ENCODE peak calls at places on chromosomes 4 and X, in seven cellular contexts. G, K, P, R, S, J and W are unnamed samples.

GRCh38 chr4:2830632-2831610 is 12.7 kb upstream of the ADD1 start:
- DNase-seq in G (no peak), K (peak; percentile 15), P (no peak), R (no peak), S (no peak), J (no peak), W (no peak)

GRCh38 chr4:123741906-123742305 is 345.3 kb downstream of the SPRY1 start:
- DNase-seq in G (no peak), K (no peak), P (no peak), R (no peak), S (no peak), J (no peak), W (no peak)

GRCh38 chrX:149145845-149146285 is 359.2 kb downstream of the IDS start:
- DNase-seq in G (no peak), K (no peak), P (no peak), R (no peak), S (no peak), J (no peak), W (no peak)

GRCh38 chr4:53015681-53016080 is 153.6 kb downstream of the RASL11B start:
- DNase-seq in G (peak; percentile 25), K (peak; percentile 36), P (peak; percentile 26), R (no peak), S (no peak), J (peak; percentile 66), W (no peak)

GRCh38 chr4:80240976-80241375 is 25.5 kb upstream of the FGF5 start:
- DNase-seq in G (no peak), K (no peak), P (no peak), R (no peak), S (peak; percentile 45), J (no peak), W (no peak)

GRCh38 chr4:129603241-129603931 is 507.4 kb downstream of the C4orf33 start:
- DNase-seq in G (no peak), K (no peak), P (no peak), R (no peak), S (no peak), J (no peak), W (no peak)

GRCh38 chrX:53318766-53319353 is 37.5 kb upstream of the IQSEC2 start:
- DNase-seq in G (no peak), K (no peak), P (no peak), R (no peak), S (no peak), J (no peak), W (no peak)

GRCh38 chr4:150974251-150974640 is 40.8 kb downstream of the LRBA start:
- DNase-seq in G (no peak), K (no peak), P (no peak), R (no peak), S (no peak), J (no peak), W (no peak)

GRCh38 chr4:158314756-158315487 is 104.6 kb downstream of the TMEM144 start:
- DNase-seq in G (no peak), K (no peak), P (no peak), R (no peak), S (no peak), J (no peak), W (no peak)

GRCh38 chrX:34909151-34909550 is 33.4 kb upstream of the FAM47B start:
- DNase-seq in G (no peak), K (no peak), P (no peak), R (no peak), S (no peak), J (no peak), W (no peak)

GRCh38 chr4:947491-947971 is 15.3 kb downstream of the TMEM175 start:
- DNase-seq in G (no peak), K (peak; percentile 31), P (no peak), R (no peak), S (no peak), J (no peak), W (no peak)

GRCh38 chr4:140839396-140839795 is 83.2 kb upstream of the TBC1D9 start:
- DNase-seq in G (no peak), K (no peak), P (no peak), R (no peak), S (no peak), J (no peak), W (no peak)

GRCh38 chrX:12210196-12210815 is 72.0 kb downstream of the FRMPD4 start:
- DNase-seq in G (no peak), K (no peak), P (no peak), R (no peak), S (no peak), J (no peak), W (no peak)

GRCh38 chr4:175560628-175561027 is 251.4 kb downstream of the GPM6A start:
- DNase-seq in G (no peak), K (peak; percentile 7), P (peak; percentile 32), R (no peak), S (no peak), J (no peak), W (no peak)

GRCh38 chr4:17785858-17786257 is 4.4 kb upstream of the FAM184B start:
- DNase-seq in G (no peak), K (no peak), P (no peak), R (no peak), S (no peak), J (no peak), W (peak; percentile 42)

GRCh38 chr4:137961051-137961438 is 281.1 kb downstream of the SLC7A11 start:
- DNase-seq in G (no peak), K (peak; percentile 10), P (no peak), R (no peak), S (no peak), J (no peak), W (no peak)

GRCh38 chr4:71648448-71648847 is 135.4 kb downstream of the GC start:
- DNase-seq in G (no peak), K (no peak), P (no peak), R (no peak), S (no peak), J (no peak), W (peak; percentile 41)

GRCh38 chrX:13495232-13495631 is 74.2 kb upstream of the EGFL6 start:
- DNase-seq in G (no peak), K (no peak), P (peak; percentile 23), R (no peak), S (no peak), J (no peak), W (no peak)

GRCh38 chr4:83390965-83391364 is 56.3 kb upstream of the HPSE start:
- DNase-seq in G (no peak), K (no peak), P (no peak), R (no peak), S (no peak), J (no peak), W (no peak)

GRCh38 chr4:83387922-83388676 is 53.5 kb upstream of the HPSE start:
- DNase-seq in G (peak; percentile 28), K (no peak), P (no peak), R (no peak), S (no peak), J (no peak), W (no peak)

GRCh38 chr4:83389756-83390505 is 55.3 kb upstream of the HPSE start:
- DNase-seq in G (no peak), K (no peak), P (no peak), R (no peak), S (no peak), J (no peak), W (no peak)

GRCh38 chr4:83386931-83387897 is 52.6 kb upstream of the HPSE start:
- DNase-seq in G (no peak), K (no peak), P (no peak), R (no peak), S (no peak), J (no peak), W (no peak)

GRCh38 chr4:83389037-83389755 is 54.5 kb upstream of the HPSE start:
- DNase-seq in G (no peak), K (no peak), P (no peak), R (no peak), S (no peak), J (no peak), W (no peak)
- TF ChIP-seq JUND in G (no peak), K (no peak), P (no peak), R (no peak), S (no peak), J (no peak), W (no peak)

GRCh38 chr4:39357002-39357401 is 9.2 kb downstream of the RFC1 start:
- DNase-seq in G (no peak), K (no peak), P (no peak), R (no peak), S (no peak), J (no peak), W (no peak)
- TF ChIP-seq JUND in G (no peak), K (no peak), P (no peak), R (no peak), S (no peak), J (no peak), W (no peak)

DNA sequence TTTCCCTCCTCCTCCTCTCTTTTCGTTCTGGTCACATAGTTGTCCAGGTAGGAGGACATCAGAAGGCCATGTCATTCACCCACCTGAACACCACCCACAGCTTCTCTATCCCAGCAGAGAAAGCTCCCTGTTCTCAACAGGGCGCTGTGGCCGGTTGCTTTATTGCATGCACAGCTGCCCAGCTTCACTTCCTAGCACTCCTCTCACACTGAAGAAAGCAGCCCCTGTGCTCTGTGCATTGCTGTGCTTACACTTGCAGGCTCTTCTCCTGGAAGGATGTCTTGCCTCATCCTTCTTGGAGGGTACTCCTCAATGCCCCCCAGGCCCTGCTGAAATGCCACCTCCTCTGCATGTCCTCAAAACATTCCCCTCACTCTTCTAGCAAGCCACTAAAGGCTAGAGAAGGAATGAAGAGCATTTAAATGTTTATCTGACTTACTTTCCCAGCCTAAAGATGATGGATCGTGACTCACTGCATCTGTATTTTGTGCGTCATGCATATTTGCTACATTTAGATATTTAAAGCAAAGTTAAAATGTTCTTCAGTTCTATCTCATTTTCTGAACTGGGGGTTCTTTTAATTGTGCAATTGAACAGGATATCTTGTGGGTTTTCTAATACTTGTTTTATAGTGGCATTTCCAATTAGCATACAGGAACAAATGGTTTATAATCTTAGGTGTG is 186.4 kb upstream of the PUDP start:
- DNase-seq in G (no peak), K (no peak), P (no peak), R (no peak), S (no peak), J (no peak), W (no peak)
- TF ChIP-seq JUND in G (no peak), K (peak; percentile 6), P (no peak), R (no peak), S (no peak), J (no peak), W (no peak)

GRCh38 chr4:157040380-157040779 is 35.6 kb upstream of the GLRB start:
- DNase-seq in G (no peak), K (no peak), P (no peak), R (no peak), S (no peak), J (no peak), W (no peak)
- TF ChIP-seq JUND in G (no peak), K (no peak), P (no peak), R (no peak), S (no peak), J (no peak), W (no peak)

GRCh38 chrX:1448793-1449580 is 3.7 kb downstream of the ASMTL start:
- DNase-seq in G (no peak), K (no peak), P (no peak), R (no peak), S (no peak), J (no peak), W (no peak)
- TF ChIP-seq JUND in G (no peak), K (no peak), P (no peak), R (no peak), S (no peak), J (no peak), W (no peak)

GRCh38 chrX:66635360-66635759 is 3.5 kb downstream of the EDA2R start:
- DNase-seq in G (no peak), K (no peak), P (no peak), R (no peak), S (no peak), J (no peak), W (no peak)
- TF ChIP-seq JUND in G (no peak), K (peak; percentile 95), P (no peak), R (no peak), S (no peak), J (no peak), W (no peak)